ENCODE peak calls at places on chromosomes 2 and 18, in eight cellular contexts. One of them, this sample, is unnamed. For H3K4me1, the result is how much of the 10 kb centered on the place peaks cover.

GRCh38 chr2:47771211-47771610 is 11.7 kb upstream of the MSH6 start:
- DNase-seq in neural progenitor cell: no peak
- DNase-seq in GM23338: no peak
- DNase-seq in PC-3: peak
- DNase-seq in HCT116: peak
- DNase-seq in SK-N-SH: no peak
- DNase-seq in A549: no peak
- DNase-seq in hepatocyte: peak
- DNase-seq in this sample: peak

GRCh38 chr2:147865560-147865959 is 20.7 kb downstream of the ACVR2A start:
- DNase-seq in GM23338: no peak
- DNase-seq in neural progenitor cell: no peak
- DNase-seq in PC-3: peak
- DNase-seq in HCT116: no peak
- DNase-seq in A549: no peak
- DNase-seq in SK-N-SH: no peak
- DNase-seq in hepatocyte: no peak
- DNase-seq in this sample: no peak

GRCh38 chr2:104863229-104863584 is 9.3 kb downstream of the POU3F3 start:
- DNase-seq in A549: no peak
- DNase-seq in SK-N-SH: no peak
- DNase-seq in hepatocyte: no peak
- DNase-seq in HCT116: no peak
- DNase-seq in neural progenitor cell: no peak
- DNase-seq in PC-3: no peak
- DNase-seq in GM23338: peak
- DNase-seq in this sample: no peak

GRCh38 chr2:16553222-16553621 is 112.4 kb downstream of the CYRIA start:
- DNase-seq in hepatocyte: peak
- DNase-seq in GM23338: peak
- DNase-seq in neural progenitor cell: peak
- DNase-seq in A549: peak
- DNase-seq in PC-3: peak
- DNase-seq in SK-N-SH: peak
- DNase-seq in HCT116: peak
- DNase-seq in this sample: peak

GRCh38 chr2:241895732-241896641 is 26.5 kb downstream of the RTP5 start:
- DNase-seq in A549: no peak
- DNase-seq in neural progenitor cell: no peak
- DNase-seq in SK-N-SH: peak
- DNase-seq in PC-3: peak
- DNase-seq in HCT116: no peak
- DNase-seq in hepatocyte: peak
- DNase-seq in GM23338: no peak
- DNase-seq in this sample: no peak

GRCh38 chr2:196316050-196316430 is 144.7 kb upstream of the STK17B start:
- DNase-seq in neural progenitor cell: no peak
- DNase-seq in A549: no peak
- DNase-seq in PC-3: peak
- DNase-seq in hepatocyte: no peak
- DNase-seq in SK-N-SH: no peak
- DNase-seq in GM23338: no peak
- DNase-seq in HCT116: no peak
- DNase-seq in this sample: no peak

GRCh38 chr2:101860157-101860556 is 131.6 kb upstream of the IL1R2 start:
- DNase-seq in A549: no peak
- DNase-seq in neural progenitor cell: no peak
- DNase-seq in PC-3: no peak
- DNase-seq in HCT116: no peak
- DNase-seq in GM23338: peak
- DNase-seq in hepatocyte: no peak
- DNase-seq in SK-N-SH: no peak
- DNase-seq in this sample: no peak

GRCh38 chr2:184562532-184562931 is 35.8 kb upstream of the ZNF804A start:
- DNase-seq in HCT116: no peak
- DNase-seq in SK-N-SH: no peak
- DNase-seq in PC-3: peak
- DNase-seq in neural progenitor cell: no peak
- DNase-seq in hepatocyte: no peak
- DNase-seq in GM23338: no peak
- DNase-seq in A549: no peak
- DNase-seq in this sample: peak

GRCh38 chr2:112730182-112730581 is 9.4 kb downstream of the NT5DC4 start:
- DNase-seq in PC-3: no peak
- DNase-seq in A549: no peak
- DNase-seq in HCT116: no peak
- DNase-seq in SK-N-SH: no peak
- DNase-seq in neural progenitor cell: no peak
- DNase-seq in GM23338: no peak
- DNase-seq in hepatocyte: no peak
- DNase-seq in this sample: no peak

GRCh38 chr2:8754056-8754790 is 72.4 kb downstream of the ID2 start:
- DNase-seq in PC-3: no peak
- DNase-seq in A549: no peak
- DNase-seq in HCT116: no peak
- DNase-seq in SK-N-SH: peak
- DNase-seq in GM23338: no peak
- DNase-seq in neural progenitor cell: no peak
- DNase-seq in hepatocyte: no peak
- DNase-seq in this sample: peak

GRCh38 chr2:217966399-217967068 is 36.3 kb downstream of the TNS1 start:
- DNase-seq in GM23338: no peak
- DNase-seq in SK-N-SH: no peak
- DNase-seq in HCT116: no peak
- DNase-seq in A549: no peak
- DNase-seq in hepatocyte: no peak
- DNase-seq in PC-3: no peak
- DNase-seq in neural progenitor cell: no peak
- DNase-seq in this sample: peak

GRCh38 chr18:43883886-43884285 is 606.6 kb upstream of the SYT4 start:
- DNase-seq in A549: no peak
- DNase-seq in PC-3: no peak
- DNase-seq in SK-N-SH: no peak
- DNase-seq in hepatocyte: no peak
- DNase-seq in HCT116: no peak
- DNase-seq in GM23338: no peak
- DNase-seq in neural progenitor cell: no peak
- DNase-seq in this sample: no peak

DNA sequence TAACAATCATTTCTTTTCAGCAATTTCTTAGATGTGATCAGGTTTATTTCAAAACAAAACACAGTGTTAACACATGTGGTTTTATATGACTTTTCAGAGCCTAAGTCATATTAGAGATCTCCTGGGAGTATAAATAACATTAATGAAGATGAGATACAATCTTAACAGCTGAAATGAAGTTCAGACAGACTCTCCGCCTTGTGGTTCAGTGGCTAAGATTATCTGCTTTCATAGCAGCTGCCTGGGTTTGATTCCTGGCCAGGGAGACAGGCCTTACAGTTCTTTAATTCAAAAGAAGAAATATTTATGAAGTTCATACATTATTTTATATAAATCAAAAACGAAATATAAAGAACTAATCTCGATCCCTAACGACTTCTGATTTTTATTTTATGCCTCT is 35.2 kb upstream of the TTC32 start:
- DNase-seq in PC-3: no peak
- DNase-seq in GM23338: no peak
- DNase-seq in HCT116: no peak
- DNase-seq in neural progenitor cell: no peak
- DNase-seq in SK-N-SH: no peak
- DNase-seq in hepatocyte: no peak
- DNase-seq in A549: no peak
- DNase-seq in this sample: no peak
- H3K4me2 ChIP-seq in PC-3: no peak
- H3K4me2 ChIP-seq in GM23338: no peak
- H3K4me2 ChIP-seq in HCT116: no peak
- H3K4me2 ChIP-seq in neural progenitor cell: no peak
- H3K4me2 ChIP-seq in SK-N-SH: no peak
- H3K4me2 ChIP-seq in hepatocyte: no peak
- H3K4me2 ChIP-seq in A549: no peak
- H3K4me2 ChIP-seq in this sample: no peak

GRCh38 chr2:239262484-239263230 is 138.2 kb downstream of the HDAC4 start:
- DNase-seq in SK-N-SH: peak
- DNase-seq in neural progenitor cell: no peak
- DNase-seq in HCT116: no peak
- DNase-seq in PC-3: no peak
- DNase-seq in A549: no peak
- DNase-seq in GM23338: no peak
- DNase-seq in hepatocyte: no peak
- DNase-seq in this sample: no peak

GRCh38 chr2:239263937-239264837 is 136.6 kb downstream of the HDAC4 start:
- DNase-seq in hepatocyte: peak
- DNase-seq in GM23338: no peak
- DNase-seq in neural progenitor cell: no peak
- DNase-seq in HCT116: no peak
- DNase-seq in A549: no peak
- DNase-seq in PC-3: no peak
- DNase-seq in SK-N-SH: no peak
- DNase-seq in this sample: peak

GRCh38 chr2:239261796-239262475 is 138.9 kb downstream of the HDAC4 start:
- DNase-seq in A549: no peak
- DNase-seq in GM23338: no peak
- DNase-seq in hepatocyte: no peak
- DNase-seq in HCT116: no peak
- DNase-seq in neural progenitor cell: no peak
- DNase-seq in SK-N-SH: no peak
- DNase-seq in PC-3: no peak
- DNase-seq in this sample: no peak

GRCh38 chr2:239264838-239265651 is 135.8 kb downstream of the HDAC4 start:
- DNase-seq in GM23338: no peak
- DNase-seq in A549: peak
- DNase-seq in SK-N-SH: no peak
- DNase-seq in PC-3: peak
- DNase-seq in neural progenitor cell: no peak
- DNase-seq in HCT116: peak
- DNase-seq in hepatocyte: peak
- DNase-seq in this sample: peak

DNA sequence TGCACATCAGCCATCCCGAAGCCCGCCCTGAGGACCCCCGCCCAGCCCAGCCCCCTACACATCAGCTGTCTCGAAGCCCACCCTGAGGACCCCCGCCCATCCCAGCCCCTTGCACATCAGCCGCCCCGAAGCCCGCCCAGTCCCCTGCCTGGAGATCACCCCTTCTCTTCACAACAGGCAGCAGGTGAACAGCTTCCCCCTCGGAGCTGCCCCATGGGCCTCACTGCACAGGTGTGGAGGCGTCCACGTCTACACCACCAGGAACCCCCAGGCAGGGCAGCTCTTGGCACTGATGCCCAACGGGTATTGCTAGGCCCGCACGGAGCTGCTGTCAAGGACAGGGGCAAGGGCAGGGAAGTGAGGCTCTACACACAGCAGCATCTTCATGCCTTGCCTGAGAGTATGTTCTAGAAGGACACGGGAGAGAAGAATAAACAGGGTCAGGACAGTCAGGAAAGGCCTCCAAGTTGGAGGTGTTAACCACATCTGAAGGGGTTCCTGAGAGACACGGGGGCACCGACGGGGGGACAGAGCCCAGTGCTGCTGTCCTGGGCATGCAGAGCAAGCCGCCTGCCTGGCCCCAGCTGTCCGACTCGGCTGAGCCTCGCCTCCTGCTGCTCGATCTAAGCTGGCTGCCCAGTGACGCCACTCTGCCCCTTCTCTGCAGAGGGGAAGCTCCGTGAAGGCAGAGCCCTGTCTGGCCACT is 137.4 kb downstream of the HDAC4 start:
- DNase-seq in HCT116: no peak
- DNase-seq in hepatocyte: peak
- DNase-seq in PC-3: no peak
- DNase-seq in A549: no peak
- DNase-seq in SK-N-SH: no peak
- DNase-seq in neural progenitor cell: no peak
- DNase-seq in GM23338: no peak
- DNase-seq in this sample: no peak
- H3K4me1 ChIP-seq in HCT116: under half
- H3K4me1 ChIP-seq in hepatocyte: under half
- H3K4me1 ChIP-seq in PC-3: under half
- H3K4me1 ChIP-seq in A549: under half
- H3K4me1 ChIP-seq in SK-N-SH: under half
- H3K4me1 ChIP-seq in neural progenitor cell: under half
- H3K4me1 ChIP-seq in GM23338: under half
- H3K4me1 ChIP-seq in this sample: under half

DNA sequence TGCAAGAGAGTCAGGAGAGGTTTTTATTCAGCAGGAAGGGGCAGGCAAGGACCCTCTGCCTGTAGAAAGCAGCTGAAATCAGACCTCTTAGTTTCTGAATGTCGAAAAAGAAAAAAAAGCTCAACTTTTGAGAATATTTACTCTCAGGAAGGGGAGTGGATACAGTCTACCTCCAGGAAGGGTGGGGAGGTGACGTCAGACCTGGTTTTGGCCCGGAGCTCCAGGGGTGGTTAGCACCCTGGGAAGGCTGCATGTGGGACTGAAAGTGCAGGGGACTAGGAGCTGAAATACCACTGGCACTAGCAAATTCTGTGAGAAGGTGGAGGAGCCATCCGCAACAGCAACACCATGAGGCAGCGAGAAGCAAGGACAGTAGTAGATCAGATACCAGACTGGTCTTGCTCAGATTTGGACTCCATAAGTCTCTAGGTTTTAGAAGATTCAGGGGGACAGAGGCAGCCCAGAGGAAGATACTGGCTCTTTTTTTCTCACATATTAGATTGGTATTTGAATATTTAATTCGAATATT is 19.8 kb downstream of the MC2R start:
- DNase-seq in neural progenitor cell: no peak
- DNase-seq in hepatocyte: no peak
- DNase-seq in SK-N-SH: no peak
- DNase-seq in GM23338: peak
- DNase-seq in PC-3: no peak
- DNase-seq in A549: no peak
- DNase-seq in HCT116: no peak
- DNase-seq in this sample: no peak
- TF ChIP-seq CTCF in neural progenitor cell: no peak
- TF ChIP-seq CTCF in hepatocyte: no peak
- TF ChIP-seq CTCF in SK-N-SH: no peak
- TF ChIP-seq CTCF in GM23338: no peak
- TF ChIP-seq CTCF in PC-3: no peak
- TF ChIP-seq CTCF in A549: no peak
- TF ChIP-seq CTCF in HCT116: no peak
- TF ChIP-seq CTCF in this sample: no peak

DNA sequence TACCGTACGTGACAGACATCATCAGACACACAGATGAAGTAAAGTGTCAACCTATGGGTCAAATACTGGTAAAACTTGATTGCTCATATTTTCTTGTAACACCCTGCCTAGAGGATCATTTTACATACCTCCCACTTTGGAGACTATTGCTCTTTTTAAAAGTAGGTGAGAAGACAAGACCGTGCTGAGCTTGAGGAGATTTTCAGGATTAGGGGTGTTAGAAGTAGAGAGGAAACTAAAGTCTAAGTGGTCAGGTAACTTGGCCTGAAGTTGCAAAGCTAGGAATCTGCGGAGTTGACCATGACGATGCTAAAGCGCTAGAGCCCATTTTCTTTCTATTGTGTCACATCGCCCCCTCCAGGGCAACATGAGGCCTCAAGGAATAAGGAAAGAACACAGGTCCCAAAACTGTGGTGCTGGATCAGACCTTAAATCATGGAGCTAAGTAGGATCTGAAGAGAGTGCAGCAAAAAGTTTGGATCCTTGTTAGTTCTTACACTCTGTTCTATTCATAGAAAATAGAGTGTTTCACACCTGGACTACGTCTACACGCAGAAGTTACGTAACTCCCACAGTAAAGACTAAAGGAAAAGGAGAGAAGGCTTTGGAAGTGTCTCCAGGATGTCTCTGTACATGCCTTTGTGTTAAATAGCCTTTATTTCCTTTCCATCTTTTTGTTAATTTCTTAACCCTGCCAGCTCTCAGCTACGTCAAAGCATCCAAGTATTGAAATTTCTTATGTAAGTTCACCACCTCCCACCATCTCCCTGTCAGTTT is 8.7 kb downstream of the DTNB start:
- DNase-seq in HCT116: peak
- DNase-seq in hepatocyte: peak
- DNase-seq in SK-N-SH: peak
- DNase-seq in A549: peak
- DNase-seq in GM23338: peak
- DNase-seq in PC-3: peak
- DNase-seq in neural progenitor cell: peak
- DNase-seq in this sample: peak
- H3K4me2 ChIP-seq in HCT116: peak
- H3K4me2 ChIP-seq in hepatocyte: peak
- H3K4me2 ChIP-seq in SK-N-SH: no peak
- H3K4me2 ChIP-seq in A549: peak
- H3K4me2 ChIP-seq in GM23338: peak
- H3K4me2 ChIP-seq in PC-3: peak
- H3K4me2 ChIP-seq in neural progenitor cell: no peak
- H3K4me2 ChIP-seq in this sample: peak

This sample was measured in astrocyte.